ENCODE peak calls at places on chromosomes 4 and X, in seven cellular contexts. O is OCI-LY7, J is right atrium auricular region, N is WERI-Rb-1, L is lung, A is transverse colon, B is fibroblast of lung. Q is an unnamed sample.

GRCh38 chr4:19346636-19347035 is 905.1 kb upstream of the SLIT2 start:
- DNase-seq in O (no peak), J (no peak), N (no peak), L (no peak), A (no peak), B (no peak), Q (no peak)

GRCh38 chrX:70166601-70167590 is 10.4 kb upstream of the DGAT2L6 start:
- DNase-seq in O (no peak), J (no peak), N (no peak), L (no peak), A (no peak), B (peak), Q (no peak)

GRCh38 chr4:133148690-133149363 is at the start of gene PCDH10:
- DNase-seq in O (no peak), J (peak), N (peak), L (peak), A (peak), B (peak), Q (peak)

GRCh38 chr4:7361256-7361655 is 73.5 kb downstream of the PSAPL1 start:
- DNase-seq in O (no peak), J (no peak), N (no peak), L (no peak), A (no peak), B (no peak), Q (no peak)

GRCh38 chrX:25527596-25527995 is 511.8 kb upstream of the ARX start:
- DNase-seq in O (no peak), J (no peak), N (no peak), L (no peak), A (no peak), B (no peak), Q (no peak)

GRCh38 chrX:74835566-74835965 is 89.7 kb downstream of the NEXMIF start:
- DNase-seq in O (no peak), J (no peak), N (no peak), L (no peak), A (peak), B (no peak), Q (no peak)

GRCh38 chrX:143664302-143664701 is 28.4 kb upstream of the SLITRK4 start:
- DNase-seq in O (peak), J (no peak), N (no peak), L (no peak), A (no peak), B (peak), Q (no peak)

GRCh38 chr4:184805462-184806245 is 20.1 kb downstream of the ACSL1 start:
- DNase-seq in O (no peak), J (peak), N (peak), L (peak), A (peak), B (no peak), Q (no peak)

GRCh38 chr4:95092762-95093161 is 335.0 kb downstream of the BMPR1B start:
- DNase-seq in O (no peak), J (no peak), N (no peak), L (no peak), A (no peak), B (peak), Q (no peak)

GRCh38 chr4:128718793-128719192 is 90.7 kb upstream of the JADE1 start:
- DNase-seq in O (no peak), J (no peak), N (no peak), L (no peak), A (no peak), B (peak), Q (no peak)

GRCh38 chr4:110631582-110632505 is 9.0 kb upstream of the PITX2 start:
- DNase-seq in O (peak), J (no peak), N (peak), L (peak), A (peak), B (peak), Q (no peak)

GRCh38 chr4:139227729-139228404 is 50.8 kb upstream of the ELF2 start:
- DNase-seq in O (peak), J (no peak), N (no peak), L (no peak), A (no peak), B (no peak), Q (no peak)

GRCh38 chrX:137031517-137032377 is 2.0 kb downstream of the GPR101 start:
- DNase-seq in O (no peak), J (no peak), N (peak), L (no peak), A (peak), B (peak), Q (no peak)

GRCh38 chr4:22427676-22428075 is 88.2 kb downstream of the ADGRA3 start:
- DNase-seq in O (no peak), J (no peak), N (no peak), L (no peak), A (no peak), B (no peak), Q (no peak)

GRCh38 chr4:106551724-106552123 is 183.1 kb upstream of the GIMD1 start:
- DNase-seq in O (no peak), J (no peak), N (no peak), L (no peak), A (no peak), B (no peak), Q (no peak)

GRCh38 chr4:58144721-58145120 is 1034.5 kb upstream of the IGFBP7 start:
- DNase-seq in O (no peak), J (no peak), N (peak), L (no peak), A (no peak), B (no peak), Q (no peak)

GRCh38 chr4:86481429-86481828 is 112.7 kb upstream of the PTPN13 start:
- DNase-seq in O (no peak), J (no peak), N (no peak), L (no peak), A (no peak), B (peak), Q (no peak)
- H3K27ac ChIP-seq in O (no peak), J (no peak), N (no peak), L (no peak), A (no peak), B (no peak), Q (no peak)

GRCh38 chrX:72573158-72573511 is 492 bp upstream of the HDAC8 start:
- DNase-seq in O (no peak), J (no peak), N (no peak), L (no peak), A (no peak), B (no peak), Q (no peak)
- TF ChIP-seq CTCF in O (peak), J (no peak), N (no peak), L (no peak), A (no peak), B (no peak), Q (no peak)

DNA sequence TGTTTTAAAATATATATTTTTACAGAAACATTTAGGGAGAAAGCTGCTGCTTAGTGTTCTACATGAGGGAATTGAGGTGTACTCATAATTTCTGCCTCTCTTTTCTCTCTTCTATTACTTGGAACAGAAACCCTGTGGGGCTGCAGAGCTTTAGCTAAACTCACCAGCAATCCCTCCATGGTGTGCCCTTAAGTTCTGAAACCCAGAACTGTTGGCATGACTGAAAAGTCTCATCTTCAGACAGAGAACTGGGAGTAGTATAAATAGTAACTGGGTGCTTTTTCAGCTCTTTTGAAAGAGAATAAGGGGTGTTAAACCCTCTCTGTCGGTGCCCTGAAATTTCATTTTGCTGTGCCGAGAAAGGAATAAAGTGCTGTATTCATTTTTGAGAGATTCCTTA is 294.9 kb upstream of the BOD1L1 start:
- DNase-seq in O (no peak), J (no peak), N (no peak), L (no peak), A (no peak), B (no peak), Q (peak)
- H3K27ac ChIP-seq in O (no peak), J (no peak), N (no peak), L (no peak), A (no peak), B (peak), Q (no peak)

GRCh38 chr4:170589597-170590191 is 499.9 kb upstream of the AADAT start:
- DNase-seq in O (peak), J (no peak), N (peak), L (no peak), A (no peak), B (peak), Q (no peak)
- TF ChIP-seq CTCF in O (peak), J (no peak), N (peak), L (no peak), A (peak), B (no peak), Q (peak)

GRCh38 chrX:49710744-49711319 is 15.0 kb upstream of the PAGE1 start:
- DNase-seq in O (no peak), J (no peak), N (no peak), L (no peak), A (no peak), B (no peak), Q (no peak)
- H3K27ac ChIP-seq in O (no peak), J (no peak), N (no peak), L (no peak), A (no peak), B (no peak), Q (no peak)

Q was measured in esophagus muscularis mucosa.